ENCODE peak calls at places on chromosomes 7 and 10, in ten cellular contexts. One of them, this sample, is unnamed.

GRCh38 chr7:101624246-101625000 is 4.7 kb downstream of the MYL10 start:
- DNase-seq in transverse colon: no peak
- DNase-seq in colonic mucosa: no peak
- DNase-seq in neuronal stem cell: no peak
- DNase-seq in CD8-positive, alpha-beta memory T cell: no peak
- DNase-seq in left lung: no peak
- DNase-seq in ascending aorta: no peak
- DNase-seq in CD4-positive, alpha-beta memory T cell: no peak
- DNase-seq in naive thymus-derived CD4-positive, alpha-beta T cell: no peak
- DNase-seq in mammary epithelial cell: no peak
- DNase-seq in this sample: no peak

GRCh38 chr10:133235265-133235664 is 2.4 kb upstream of the VENTX start:
- DNase-seq in CD4-positive, alpha-beta memory T cell: no peak
- DNase-seq in CD8-positive, alpha-beta memory T cell: no peak
- DNase-seq in naive thymus-derived CD4-positive, alpha-beta T cell: no peak
- DNase-seq in neuronal stem cell: no peak
- DNase-seq in left lung: no peak
- DNase-seq in mammary epithelial cell: no peak
- DNase-seq in ascending aorta: no peak
- DNase-seq in transverse colon: no peak
- DNase-seq in colonic mucosa: no peak
- DNase-seq in this sample: no peak

GRCh38 chr7:46832136-46832535 is 749.8 kb downstream of the TNS3 start:
- DNase-seq in neuronal stem cell: no peak
- DNase-seq in left lung: no peak
- DNase-seq in transverse colon: no peak
- DNase-seq in naive thymus-derived CD4-positive, alpha-beta T cell: no peak
- DNase-seq in CD4-positive, alpha-beta memory T cell: no peak
- DNase-seq in CD8-positive, alpha-beta memory T cell: no peak
- DNase-seq in colonic mucosa: no peak
- DNase-seq in mammary epithelial cell: no peak
- DNase-seq in ascending aorta: no peak
- DNase-seq in this sample: no peak

GRCh38 chr10:64142395-64142794 is 621.2 kb downstream of the REEP3 start:
- DNase-seq in neuronal stem cell: no peak
- DNase-seq in transverse colon: no peak
- DNase-seq in left lung: no peak
- DNase-seq in mammary epithelial cell: no peak
- DNase-seq in colonic mucosa: no peak
- DNase-seq in ascending aorta: no peak
- DNase-seq in naive thymus-derived CD4-positive, alpha-beta T cell: no peak
- DNase-seq in CD4-positive, alpha-beta memory T cell: no peak
- DNase-seq in CD8-positive, alpha-beta memory T cell: no peak
- DNase-seq in this sample: no peak

GRCh38 chr10:62071846-62072281 is 170.4 kb downstream of the ARID5B start:
- DNase-seq in CD8-positive, alpha-beta memory T cell: no peak
- DNase-seq in CD4-positive, alpha-beta memory T cell: no peak
- DNase-seq in left lung: no peak
- DNase-seq in transverse colon: no peak
- DNase-seq in naive thymus-derived CD4-positive, alpha-beta T cell: no peak
- DNase-seq in mammary epithelial cell: no peak
- DNase-seq in colonic mucosa: no peak
- DNase-seq in neuronal stem cell: no peak
- DNase-seq in ascending aorta: no peak
- DNase-seq in this sample: no peak

GRCh38 chr10:71397340-71398212 is 856 bp downstream of the CDH23 start:
- DNase-seq in CD8-positive, alpha-beta memory T cell: no peak
- DNase-seq in mammary epithelial cell: no peak
- DNase-seq in colonic mucosa: no peak
- DNase-seq in left lung: no peak
- DNase-seq in neuronal stem cell: peak; percentile 21
- DNase-seq in naive thymus-derived CD4-positive, alpha-beta T cell: no peak
- DNase-seq in transverse colon: no peak
- DNase-seq in ascending aorta: no peak
- DNase-seq in CD4-positive, alpha-beta memory T cell: no peak
- DNase-seq in this sample: peak; percentile 26

GRCh38 chr10:131748191-131748590 is 152.6 kb upstream of the PPP2R2D start:
- DNase-seq in colonic mucosa: no peak
- DNase-seq in transverse colon: no peak
- DNase-seq in ascending aorta: no peak
- DNase-seq in mammary epithelial cell: no peak
- DNase-seq in left lung: no peak
- DNase-seq in naive thymus-derived CD4-positive, alpha-beta T cell: no peak
- DNase-seq in CD4-positive, alpha-beta memory T cell: no peak
- DNase-seq in neuronal stem cell: no peak
- DNase-seq in CD8-positive, alpha-beta memory T cell: no peak
- DNase-seq in this sample: no peak

GRCh38 chr10:48655426-48656240 is 29.0 kb upstream of the WDFY4 start:
- DNase-seq in colonic mucosa: peak; percentile 47
- DNase-seq in left lung: peak; percentile 79
- DNase-seq in CD4-positive, alpha-beta memory T cell: no peak
- DNase-seq in ascending aorta: peak; percentile 92
- DNase-seq in CD8-positive, alpha-beta memory T cell: no peak
- DNase-seq in transverse colon: peak; percentile 69
- DNase-seq in neuronal stem cell: no peak
- DNase-seq in mammary epithelial cell: peak; percentile 62
- DNase-seq in naive thymus-derived CD4-positive, alpha-beta T cell: no peak
- DNase-seq in this sample: no peak

GRCh38 chr7:116859323-116859722 is 3.1 kb upstream of the CAPZA2 start:
- DNase-seq in colonic mucosa: no peak
- DNase-seq in neuronal stem cell: no peak
- DNase-seq in naive thymus-derived CD4-positive, alpha-beta T cell: no peak
- DNase-seq in transverse colon: no peak
- DNase-seq in CD8-positive, alpha-beta memory T cell: no peak
- DNase-seq in mammary epithelial cell: peak; percentile 80
- DNase-seq in ascending aorta: no peak
- DNase-seq in left lung: no peak
- DNase-seq in CD4-positive, alpha-beta memory T cell: no peak
- DNase-seq in this sample: no peak

GRCh38 chr10:121284952-121285351 is 313.3 kb downstream of the FGFR2 start:
- DNase-seq in transverse colon: no peak
- DNase-seq in naive thymus-derived CD4-positive, alpha-beta T cell: no peak
- DNase-seq in ascending aorta: no peak
- DNase-seq in left lung: no peak
- DNase-seq in mammary epithelial cell: peak; percentile 35
- DNase-seq in CD8-positive, alpha-beta memory T cell: no peak
- DNase-seq in colonic mucosa: no peak
- DNase-seq in neuronal stem cell: no peak
- DNase-seq in CD4-positive, alpha-beta memory T cell: no peak
- DNase-seq in this sample: no peak

GRCh38 chr10:8183241-8183704 is 128.8 kb downstream of the GATA3 start:
- DNase-seq in naive thymus-derived CD4-positive, alpha-beta T cell: peak; percentile 57
- DNase-seq in CD8-positive, alpha-beta memory T cell: peak; percentile 71
- DNase-seq in left lung: no peak
- DNase-seq in mammary epithelial cell: peak; percentile 70
- DNase-seq in colonic mucosa: no peak
- DNase-seq in CD4-positive, alpha-beta memory T cell: peak; percentile 83
- DNase-seq in neuronal stem cell: no peak
- DNase-seq in ascending aorta: no peak
- DNase-seq in transverse colon: no peak
- DNase-seq in this sample: no peak

GRCh38 chr7:51640851-51641250 is 324.2 kb upstream of the COBL start:
- DNase-seq in mammary epithelial cell: no peak
- DNase-seq in CD4-positive, alpha-beta memory T cell: no peak
- DNase-seq in ascending aorta: no peak
- DNase-seq in left lung: no peak
- DNase-seq in CD8-positive, alpha-beta memory T cell: no peak
- DNase-seq in transverse colon: no peak
- DNase-seq in naive thymus-derived CD4-positive, alpha-beta T cell: no peak
- DNase-seq in neuronal stem cell: no peak
- DNase-seq in colonic mucosa: no peak
- DNase-seq in this sample: no peak
- H3K9me3 ChIP-seq in mammary epithelial cell: peaks cover 37% of the 10 kb centered on the region
- H3K9me3 ChIP-seq in CD4-positive, alpha-beta memory T cell: no peaks in the 10 kb centered on the region
- H3K9me3 ChIP-seq in ascending aorta: no peaks in the 10 kb centered on the region
- H3K9me3 ChIP-seq in left lung: no peaks in the 10 kb centered on the region
- H3K9me3 ChIP-seq in CD8-positive, alpha-beta memory T cell: no peaks in the 10 kb centered on the region
- H3K9me3 ChIP-seq in transverse colon: no peaks in the 10 kb centered on the region
- H3K9me3 ChIP-seq in naive thymus-derived CD4-positive, alpha-beta T cell: no peaks in the 10 kb centered on the region
- H3K9me3 ChIP-seq in neuronal stem cell: no peaks in the 10 kb centered on the region
- H3K9me3 ChIP-seq in colonic mucosa: no peaks in the 10 kb centered on the region
- H3K9me3 ChIP-seq in this sample: no peaks in the 10 kb centered on the region

GRCh38 chr10:124677871-124678565 is 66.2 kb downstream of the FAM53B start:
- DNase-seq in CD8-positive, alpha-beta memory T cell: no peak
- DNase-seq in colonic mucosa: no peak
- DNase-seq in transverse colon: no peak
- DNase-seq in ascending aorta: no peak
- DNase-seq in mammary epithelial cell: no peak
- DNase-seq in CD4-positive, alpha-beta memory T cell: no peak
- DNase-seq in left lung: no peak
- DNase-seq in neuronal stem cell: no peak
- DNase-seq in naive thymus-derived CD4-positive, alpha-beta T cell: no peak
- DNase-seq in this sample: peak; percentile 66
- H3K4me1 ChIP-seq in CD8-positive, alpha-beta memory T cell: peaks cover 96% of the 10 kb centered on the region
- H3K4me1 ChIP-seq in colonic mucosa: no peaks in the 10 kb centered on the region
- H3K4me1 ChIP-seq in transverse colon: peaks cover 8% of the 10 kb centered on the region
- H3K4me1 ChIP-seq in ascending aorta: peaks cover 3% of the 10 kb centered on the region
- H3K4me1 ChIP-seq in mammary epithelial cell: no peaks in the 10 kb centered on the region
- H3K4me1 ChIP-seq in CD4-positive, alpha-beta memory T cell: peaks cover 96% of the 10 kb centered on the region
- H3K4me1 ChIP-seq in left lung: peaks cover 95% of the 10 kb centered on the region
- H3K4me1 ChIP-seq in neuronal stem cell: peaks cover 18% of the 10 kb centered on the region
- H3K4me1 ChIP-seq in naive thymus-derived CD4-positive, alpha-beta T cell: peaks cover 77% of the 10 kb centered on the region
- H3K4me1 ChIP-seq in this sample: peaks cover 17% of the 10 kb centered on the region

GRCh38 chr7:19526639-19527038 is 182.2 kb downstream of the POLR1F start:
- DNase-seq in mammary epithelial cell: no peak
- DNase-seq in CD4-positive, alpha-beta memory T cell: no peak
- DNase-seq in colonic mucosa: no peak
- DNase-seq in ascending aorta: no peak
- DNase-seq in left lung: no peak
- DNase-seq in transverse colon: no peak
- DNase-seq in naive thymus-derived CD4-positive, alpha-beta T cell: no peak
- DNase-seq in neuronal stem cell: no peak
- DNase-seq in CD8-positive, alpha-beta memory T cell: no peak
- DNase-seq in this sample: no peak
- H3K9me3 ChIP-seq in mammary epithelial cell: no peaks in the 10 kb centered on the region
- H3K9me3 ChIP-seq in CD4-positive, alpha-beta memory T cell: no peaks in the 10 kb centered on the region
- H3K9me3 ChIP-seq in colonic mucosa: no peaks in the 10 kb centered on the region
- H3K9me3 ChIP-seq in ascending aorta: no peaks in the 10 kb centered on the region
- H3K9me3 ChIP-seq in left lung: no peaks in the 10 kb centered on the region
- H3K9me3 ChIP-seq in transverse colon: no peaks in the 10 kb centered on the region
- H3K9me3 ChIP-seq in naive thymus-derived CD4-positive, alpha-beta T cell: no peaks in the 10 kb centered on the region
- H3K9me3 ChIP-seq in neuronal stem cell: no peaks in the 10 kb centered on the region
- H3K9me3 ChIP-seq in CD8-positive, alpha-beta memory T cell: no peaks in the 10 kb centered on the region
- H3K9me3 ChIP-seq in this sample: no peaks in the 10 kb centered on the region

DNA sequence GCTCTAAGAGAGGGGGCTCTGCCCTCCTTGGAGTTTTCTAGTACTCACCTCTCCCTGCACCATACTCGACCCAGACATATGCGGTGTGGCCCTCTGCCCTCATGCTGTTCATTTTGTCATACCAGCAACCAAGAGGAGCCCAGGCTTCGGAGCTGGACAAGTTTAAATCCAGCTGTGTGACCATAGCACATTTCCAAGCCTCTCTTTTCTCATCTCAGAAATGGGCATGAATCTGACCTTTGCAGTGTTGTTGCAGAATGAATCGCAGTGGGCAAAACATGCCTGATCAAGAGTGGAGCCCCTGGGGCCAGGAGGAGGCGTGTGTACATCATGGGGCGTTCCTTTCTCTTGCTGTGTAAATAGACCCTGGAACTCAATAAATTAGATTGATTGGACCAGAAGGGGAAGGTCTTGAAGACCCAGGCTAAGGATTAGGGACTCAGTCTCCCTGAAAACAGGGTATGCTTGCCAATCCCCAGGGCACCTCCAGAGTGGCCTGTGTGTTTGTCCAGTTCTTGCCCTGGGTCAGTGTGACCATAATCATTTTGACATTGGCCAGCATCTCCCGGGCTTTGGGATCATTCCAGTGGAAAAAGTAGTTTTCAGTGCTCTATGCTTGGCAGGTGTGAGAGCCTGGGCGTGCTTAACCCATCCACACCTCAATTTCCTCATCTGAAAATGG is 59.6 kb downstream of the ZMIZ1 start:
- DNase-seq in left lung: no peak
- DNase-seq in colonic mucosa: no peak
- DNase-seq in naive thymus-derived CD4-positive, alpha-beta T cell: no peak
- DNase-seq in CD8-positive, alpha-beta memory T cell: no peak
- DNase-seq in transverse colon: no peak
- DNase-seq in neuronal stem cell: no peak
- DNase-seq in mammary epithelial cell: no peak
- DNase-seq in CD4-positive, alpha-beta memory T cell: no peak
- DNase-seq in ascending aorta: no peak
- DNase-seq in this sample: no peak
- H3K4me1 ChIP-seq in left lung: peaks cover 74% of the 10 kb centered on the region
- H3K4me1 ChIP-seq in colonic mucosa: peaks cover 6% of the 10 kb centered on the region
- H3K4me1 ChIP-seq in naive thymus-derived CD4-positive, alpha-beta T cell: peaks cover 5% of the 10 kb centered on the region
- H3K4me1 ChIP-seq in CD8-positive, alpha-beta memory T cell: peaks cover 6% of the 10 kb centered on the region
- H3K4me1 ChIP-seq in transverse colon: no peaks in the 10 kb centered on the region
- H3K4me1 ChIP-seq in neuronal stem cell: peaks cover 57% of the 10 kb centered on the region
- H3K4me1 ChIP-seq in mammary epithelial cell: no peaks in the 10 kb centered on the region
- H3K4me1 ChIP-seq in CD4-positive, alpha-beta memory T cell: no peaks in the 10 kb centered on the region
- H3K4me1 ChIP-seq in ascending aorta: peaks cover 4% of the 10 kb centered on the region
- H3K4me1 ChIP-seq in this sample: peaks cover 4% of the 10 kb centered on the region

GRCh38 chr7:70270149-70270548 is 671.9 kb downstream of the AUTS2 start:
- DNase-seq in neuronal stem cell: no peak
- DNase-seq in naive thymus-derived CD4-positive, alpha-beta T cell: no peak
- DNase-seq in transverse colon: no peak
- DNase-seq in colonic mucosa: no peak
- DNase-seq in ascending aorta: no peak
- DNase-seq in CD4-positive, alpha-beta memory T cell: no peak
- DNase-seq in CD8-positive, alpha-beta memory T cell: no peak
- DNase-seq in left lung: no peak
- DNase-seq in mammary epithelial cell: no peak
- DNase-seq in this sample: no peak

GRCh38 chr7:70268179-70268578 is 669.9 kb downstream of the AUTS2 start:
- DNase-seq in naive thymus-derived CD4-positive, alpha-beta T cell: no peak
- DNase-seq in ascending aorta: no peak
- DNase-seq in CD8-positive, alpha-beta memory T cell: no peak
- DNase-seq in left lung: no peak
- DNase-seq in CD4-positive, alpha-beta memory T cell: no peak
- DNase-seq in mammary epithelial cell: no peak
- DNase-seq in colonic mucosa: no peak
- DNase-seq in neuronal stem cell: no peak
- DNase-seq in transverse colon: no peak
- DNase-seq in this sample: peak; percentile 49

GRCh38 chr7:70271617-70272081 is 673.4 kb downstream of the AUTS2 start:
- DNase-seq in CD4-positive, alpha-beta memory T cell: no peak
- DNase-seq in naive thymus-derived CD4-positive, alpha-beta T cell: no peak
- DNase-seq in colonic mucosa: no peak
- DNase-seq in left lung: no peak
- DNase-seq in mammary epithelial cell: no peak
- DNase-seq in neuronal stem cell: no peak
- DNase-seq in ascending aorta: no peak
- DNase-seq in CD8-positive, alpha-beta memory T cell: no peak
- DNase-seq in transverse colon: no peak
- DNase-seq in this sample: peak; percentile 29

GRCh38 chr7:70266186-70266585 is 667.9 kb downstream of the AUTS2 start:
- DNase-seq in left lung: no peak
- DNase-seq in CD8-positive, alpha-beta memory T cell: no peak
- DNase-seq in mammary epithelial cell: no peak
- DNase-seq in transverse colon: no peak
- DNase-seq in ascending aorta: no peak
- DNase-seq in neuronal stem cell: no peak
- DNase-seq in CD4-positive, alpha-beta memory T cell: no peak
- DNase-seq in naive thymus-derived CD4-positive, alpha-beta T cell: no peak
- DNase-seq in colonic mucosa: no peak
- DNase-seq in this sample: no peak

DNA sequence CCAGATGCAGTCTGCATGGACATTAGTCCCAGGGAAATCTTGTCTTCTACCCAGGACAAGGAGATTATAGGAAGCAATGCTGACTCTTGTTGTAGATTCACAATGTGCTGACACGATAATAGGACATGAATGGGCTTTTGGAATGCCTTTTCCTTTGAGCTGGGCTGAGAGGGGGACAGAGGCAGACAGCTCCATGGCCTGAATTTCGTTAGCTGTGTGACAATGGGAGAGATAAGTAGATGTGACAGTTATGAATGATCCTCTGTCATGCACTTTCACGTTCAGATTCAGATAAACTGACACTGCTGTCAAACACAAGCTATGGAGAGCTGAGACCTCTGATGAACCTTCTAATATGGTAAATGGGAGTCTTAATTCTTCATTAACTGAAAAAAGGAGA is 669.1 kb downstream of the AUTS2 start:
- DNase-seq in ascending aorta: no peak
- DNase-seq in colonic mucosa: no peak
- DNase-seq in neuronal stem cell: peak; percentile 58
- DNase-seq in CD4-positive, alpha-beta memory T cell: no peak
- DNase-seq in CD8-positive, alpha-beta memory T cell: no peak
- DNase-seq in left lung: no peak
- DNase-seq in transverse colon: no peak
- DNase-seq in naive thymus-derived CD4-positive, alpha-beta T cell: no peak
- DNase-seq in mammary epithelial cell: no peak
- DNase-seq in this sample: peak; percentile 79
- H3K9me3 ChIP-seq in ascending aorta: no peaks in the 10 kb centered on the region
- H3K9me3 ChIP-seq in colonic mucosa: no peaks in the 10 kb centered on the region
- H3K9me3 ChIP-seq in neuronal stem cell: no peaks in the 10 kb centered on the region
- H3K9me3 ChIP-seq in CD4-positive, alpha-beta memory T cell: no peaks in the 10 kb centered on the region
- H3K9me3 ChIP-seq in CD8-positive, alpha-beta memory T cell: no peaks in the 10 kb centered on the region
- H3K9me3 ChIP-seq in left lung: no peaks in the 10 kb centered on the region
- H3K9me3 ChIP-seq in transverse colon: no peaks in the 10 kb centered on the region
- H3K9me3 ChIP-seq in naive thymus-derived CD4-positive, alpha-beta T cell: no peaks in the 10 kb centered on the region
- H3K9me3 ChIP-seq in mammary epithelial cell: no peaks in the 10 kb centered on the region
- H3K9me3 ChIP-seq in this sample: no peaks in the 10 kb centered on the region

This sample was measured in HAP-1.